ENCODE peak calls at places on chromosomes 12 and 14, in four cellular contexts. J is GM06990, C is NCI-H1930, P is Peyer's patch. X is an unnamed sample.

GRCh38 chr12:120914794-120915193 is 10.6 kb upstream of the SPPL3 start:
- DNase-seq in C (no peak), J (no peak), P (peak), X (no peak)

GRCh38 chr12:65825573-65826512 is 1.6 kb downstream of the HMGA2 start:
- DNase-seq in J (peak), P (peak), C (no peak), X (no peak)

GRCh38 chr14:61064866-61065265 is 83.8 kb downstream of the SLC38A6 start:
- DNase-seq in C (no peak), J (no peak), P (no peak), X (no peak)

GRCh38 chr12:65902504-65902903 is 78.2 kb downstream of the HMGA2 start:
- DNase-seq in C (no peak), J (peak), P (no peak), X (no peak)

GRCh38 chr14:34355584-34356266 is 106.3 kb downstream of the SPTSSA start:
- DNase-seq in J (no peak), C (no peak), P (no peak), X (no peak)

GRCh38 chr14:61147898-61148549 is 133.1 kb downstream of the TMEM30B start:
- DNase-seq in P (no peak), C (no peak), J (no peak), X (peak)

GRCh38 chr14:101215266-101215665 is 311.7 kb upstream of the RTL1 start:
- DNase-seq in J (no peak), C (no peak), P (peak), X (no peak)

GRCh38 chr12:71299541-71300376 is 139.8 kb upstream of the LGR5 start:
- DNase-seq in C (no peak), J (no peak), P (no peak), X (no peak)

GRCh38 chr12:84329933-84330332 is 582.7 kb downstream of the SLC6A15 start:
- DNase-seq in J (no peak), C (no peak), P (no peak), X (no peak)

GRCh38 chr14:104804481-104805325 is 3.8 kb downstream of the ZBTB42 start:
- DNase-seq in J (no peak), C (no peak), P (no peak), X (no peak)

GRCh38 chr12:124767075-124767821 is 96.4 kb downstream of the SCARB1 start:
- DNase-seq in J (peak), C (peak), P (peak), X (peak)

GRCh38 chr12:47698055-47698454 is 7.8 kb downstream of the RPAP3 start:
- DNase-seq in J (no peak), P (no peak), C (no peak), X (no peak)

GRCh38 chr12:66103011-66103913 is 27.3 kb downstream of the LLPH start:
- DNase-seq in P (no peak), C (no peak), J (no peak), X (no peak)

GRCh38 chr14:67241416-67242362 is at the start of gene PALS1:
- DNase-seq in P (no peak), J (no peak), C (no peak), X (peak)

GRCh38 chr14:68359862-68360552 is 432.9 kb downstream of the ZFP36L1 start:
- DNase-seq in J (no peak), P (peak), C (no peak), X (no peak)

GRCh38 chr14:97408937-97409860 is 612.0 kb downstream of the VRK1 start:
- DNase-seq in P (no peak), C (no peak), J (peak), X (no peak)

GRCh38 chr14:100747021-100747586 is 20.4 kb downstream of the DLK1 start:
- DNase-seq in J (no peak), C (no peak), P (no peak), X (no peak)

GRCh38 chr12:44015333-44015941 is 179.6 kb downstream of the TMEM117 start:
- DNase-seq in P (no peak), C (peak), J (no peak), X (no peak)

GRCh38 chr12:71892059-71892458 is 46.6 kb upstream of the TPH2 start:
- DNase-seq in P (no peak), C (no peak), J (no peak), X (no peak)

GRCh38 chr14:24911324-24912095 is 138.4 kb downstream of the STXBP6 start:
- DNase-seq in C (no peak), P (no peak), J (no peak), X (no peak)

GRCh38 chr14:61107148-61107641 is 126.2 kb downstream of the SLC38A6 start:
- DNase-seq in J (no peak), C (no peak), P (no peak), X (no peak)

GRCh38 chr14:77989441-77989891 is 180.7 kb upstream of the NRXN3 start:
- DNase-seq in P (no peak), J (no peak), C (no peak), X (no peak)

GRCh38 chr14:58281969-58282368 is 16.4 kb upstream of the ARID4A start:
- DNase-seq in J (no peak), P (no peak), C (no peak), X (no peak)